ENCODE peak calls at places on chromosomes 1 and 21, in four cellular contexts. I is IMR-90, T is psoas muscle, Y is A549. P is an unnamed sample. For H3K4me1 and H3K9me3, the result is how much of the 10 kb centered on the place peaks cover.

GRCh38 chr21:18661842-18662241 is 258.3 kb upstream of the TMPRSS15 start:
- DNase-seq in I (no peak), T (no peak), Y (no peak), P (no peak)

GRCh38 chr21:35386491-35387079 is 337.5 kb upstream of the RUNX1 start:
- DNase-seq in I (peak), T (no peak), Y (no peak), P (no peak)

GRCh38 chr1:245166471-245166885 is 11.7 kb downstream of the KIF26B start:
- DNase-seq in I (peak), T (no peak), Y (no peak), P (peak)

GRCh38 chr1:45490121-45490622 is 791 bp downstream of the TESK2 start:
- DNase-seq in I (peak), T (no peak), Y (no peak), P (no peak)

GRCh38 chr1:30525980-30526651 is 197.3 kb downstream of the MATN1 start:
- DNase-seq in I (peak), T (peak), Y (peak), P (peak)

GRCh38 chr1:12457771-12458170 is 160.2 kb downstream of the DHRS3 start:
- DNase-seq in I (no peak), T (peak), Y (no peak), P (no peak)

GRCh38 chr1:244052011-244052727 is 1.1 kb downstream of the ZBTB18 start:
- DNase-seq in I (peak), T (no peak), Y (no peak), P (no peak)

GRCh38 chr1:155080250-155081228 is 1.9 kb downstream of the EFNA3 start:
- DNase-seq in I (no peak), T (no peak), Y (no peak), P (no peak)

GRCh38 chr1:156489166-156489934 is 11.2 kb downstream of the MEF2D start:
- DNase-seq in I (peak), T (peak), Y (no peak), P (no peak)

GRCh38 chr21:43031121-43031624 is 44.5 kb downstream of the CBS start:
- DNase-seq in I (no peak), T (no peak), Y (no peak), P (no peak)

GRCh38 chr1:59178339-59178744 is 118.6 kb upstream of the FGGY start:
- DNase-seq in I (peak), T (peak), Y (no peak), P (no peak)

GRCh38 chr1:114314098-114314497 is 160.4 kb upstream of the SYT6 start:
- DNase-seq in I (peak), T (no peak), Y (no peak), P (no peak)

GRCh38 chr21:26506951-26507350 is 66.1 kb downstream of the CYYR1 start:
- DNase-seq in I (peak), T (no peak), Y (no peak), P (no peak)

GRCh38 chr21:17775431-17776126 is 43.6 kb downstream of the C21orf91 start:
- DNase-seq in I (no peak), T (no peak), Y (no peak), P (no peak)

GRCh38 chr1:151853411-151853930 is at the start of gene THEM5:
- DNase-seq in I (no peak), T (no peak), Y (no peak), P (no peak)

GRCh38 chr1:244599937-244600350 is 53.0 kb upstream of the DESI2 start:
- DNase-seq in I (peak), T (no peak), Y (peak), P (peak)

GRCh38 chr1:89615676-89616598 is 17.0 kb upstream of the LRRC8C start:
- DNase-seq in I (no peak), T (peak), Y (peak), P (peak)

GRCh38 chr1:176720835-176721234 is 257.9 kb downstream of the PAPPA2 start:
- DNase-seq in I (no peak), T (no peak), Y (no peak), P (no peak)

DNA sequence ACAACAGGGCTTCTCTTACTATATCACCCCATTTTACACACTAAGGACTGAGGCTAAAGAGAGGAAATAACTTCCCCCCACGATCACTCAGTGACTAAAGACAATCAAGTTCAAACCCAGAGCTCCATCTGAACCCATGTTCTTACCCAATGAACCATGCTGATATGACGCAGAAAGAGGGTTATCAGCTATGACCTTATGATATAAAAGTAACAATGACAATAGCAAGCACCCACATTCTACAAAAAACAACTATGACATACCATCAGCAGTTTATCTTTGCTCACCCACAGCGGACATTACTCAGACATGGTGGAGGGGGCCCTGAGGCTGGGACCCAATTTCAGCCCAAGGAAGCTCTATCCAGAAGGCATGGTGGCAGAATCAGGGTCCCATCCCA is 75.7 kb downstream of the PTPN14 start:
- DNase-seq in I (no peak), T (no peak), Y (no peak), P (no peak)
- H3K4me3 ChIP-seq in I (no peak), T (no peak), Y (no peak), P (no peak)

DNA sequence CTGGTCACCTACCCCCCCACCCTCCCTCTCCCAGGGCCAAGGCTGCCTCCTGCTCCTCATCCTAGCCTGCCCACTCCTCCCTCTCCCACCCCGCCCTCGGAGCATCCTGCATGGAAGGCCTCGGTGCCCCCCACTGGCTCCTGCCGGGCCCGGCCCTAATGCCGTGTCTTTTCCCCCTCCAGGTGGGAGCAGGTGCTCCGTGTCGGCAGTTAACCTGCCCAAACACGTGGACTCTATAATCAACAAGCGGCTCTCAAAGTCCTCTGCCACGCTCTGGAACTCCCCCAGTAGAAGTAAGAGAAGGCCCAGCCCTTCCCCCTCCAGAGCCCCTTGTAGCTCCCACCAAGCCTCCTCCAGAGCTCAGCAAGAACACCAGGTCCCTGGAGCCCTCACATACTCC is 18.8 kb downstream of the MAP7D1 start:
- DNase-seq in I (no peak), T (no peak), Y (no peak), P (no peak)
- H3K4me1 ChIP-seq in I (under half), T (half or more), Y (under half), P (under half)

GRCh38 chr1:227586733-227587132 is 23.4 kb downstream of the ZNF678 start:
- DNase-seq in I (no peak), T (no peak), Y (no peak), P (no peak)
- H3K9me3 ChIP-seq in I (under half), T (under half), Y (half or more), P (under half)

DNA sequence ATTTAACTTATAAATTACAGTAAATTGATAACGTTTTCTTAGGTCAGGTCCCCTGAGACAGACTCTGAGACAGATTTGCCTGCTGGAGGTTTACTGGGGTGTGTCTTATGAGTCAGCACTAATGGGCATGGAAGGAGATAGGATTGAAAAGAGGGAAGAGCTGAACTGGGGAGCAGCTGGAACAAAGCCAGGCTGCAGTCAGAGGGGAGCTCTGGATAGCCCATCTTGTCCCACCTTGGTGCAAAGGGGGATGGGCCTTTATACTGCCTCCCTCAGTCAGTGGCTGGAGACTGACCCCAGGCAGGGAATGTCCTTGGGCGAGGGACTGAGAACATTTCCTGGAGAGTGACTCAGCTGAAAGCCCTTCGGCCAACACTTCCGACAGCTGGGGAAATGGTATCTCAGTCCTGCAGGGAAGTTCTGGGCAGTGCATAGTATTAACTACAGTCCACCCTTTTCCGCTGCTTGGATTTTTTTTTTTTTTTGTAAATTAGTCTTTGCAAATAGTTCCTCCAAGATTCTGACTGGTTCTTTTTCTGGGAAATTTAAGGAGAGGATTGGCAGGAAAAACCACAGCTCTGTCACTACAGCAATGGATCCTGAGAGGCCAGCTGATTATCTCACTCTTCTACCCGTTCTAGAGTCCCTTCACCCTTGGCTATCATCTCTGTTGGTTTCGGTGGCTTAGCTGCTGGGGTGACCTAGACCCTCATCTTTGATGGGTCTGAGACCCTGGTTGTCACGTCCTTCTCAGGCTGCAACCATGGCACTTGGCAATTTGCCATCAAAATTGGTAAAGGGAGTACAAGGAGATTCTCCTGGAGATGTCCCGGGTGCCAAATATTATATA is 39.2 kb upstream of the CDC42BPA start:
- DNase-seq in I (peak), T (peak), Y (peak), P (peak)
- H3K4me3 ChIP-seq in I (no peak), T (no peak), Y (peak), P (no peak)

DNA sequence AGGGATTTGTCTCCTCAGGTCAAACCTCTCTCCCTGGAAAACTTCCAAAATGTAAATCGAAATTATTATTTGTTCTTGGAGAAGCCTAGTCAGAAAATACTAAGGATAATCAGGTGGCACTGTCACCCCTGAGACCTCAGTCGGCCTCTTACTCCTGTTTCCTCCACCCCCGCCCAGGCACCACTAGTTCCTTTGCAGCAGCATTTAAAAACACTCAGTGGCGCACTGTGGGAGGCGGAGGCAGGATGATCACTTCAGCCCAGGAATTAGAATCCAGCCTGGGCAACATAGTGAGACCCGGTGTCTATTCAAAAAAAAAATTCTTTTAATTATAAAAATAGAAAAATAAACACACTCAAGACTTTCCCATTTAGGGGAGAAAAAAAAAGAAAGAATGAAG is 18.0 kb upstream of the IFNAR2 start:
- DNase-seq in I (no peak), T (no peak), Y (no peak), P (no peak)
- H3K4me1 ChIP-seq in I (under half), T (under half), Y (under half), P (under half)

GRCh38 chr1:33928256-33928655 is 64.4 kb downstream of the HMGB4 start:
- DNase-seq in I (peak), T (no peak), Y (no peak), P (no peak)
- H3K9me3 ChIP-seq in I (under half), T (under half), Y (under half), P (under half)

GRCh38 chr1:174074757-174075156 is 52.6 kb upstream of the RC3H1 start:
- DNase-seq in I (peak), T (no peak), Y (peak), P (no peak)
- H3K4me3 ChIP-seq in I (no peak), T (no peak), Y (no peak), P (no peak)

GRCh38 chr1:23548704-23549143 is 10.6 kb downstream of the ID3 start:
- DNase-seq in I (peak), T (peak), Y (no peak), P (no peak)

GRCh38 chr1:23554481-23555224 is 4.6 kb downstream of the ID3 start:
- DNase-seq in I (peak), T (peak), Y (peak), P (peak)

GRCh38 chr1:23553896-23554480 is 5.3 kb downstream of the ID3 start:
- DNase-seq in I (no peak), T (no peak), Y (no peak), P (no peak)

GRCh38 chr1:23553206-23553895 is 6.0 kb downstream of the ID3 start:
- DNase-seq in I (no peak), T (no peak), Y (no peak), P (no peak)

DNA sequence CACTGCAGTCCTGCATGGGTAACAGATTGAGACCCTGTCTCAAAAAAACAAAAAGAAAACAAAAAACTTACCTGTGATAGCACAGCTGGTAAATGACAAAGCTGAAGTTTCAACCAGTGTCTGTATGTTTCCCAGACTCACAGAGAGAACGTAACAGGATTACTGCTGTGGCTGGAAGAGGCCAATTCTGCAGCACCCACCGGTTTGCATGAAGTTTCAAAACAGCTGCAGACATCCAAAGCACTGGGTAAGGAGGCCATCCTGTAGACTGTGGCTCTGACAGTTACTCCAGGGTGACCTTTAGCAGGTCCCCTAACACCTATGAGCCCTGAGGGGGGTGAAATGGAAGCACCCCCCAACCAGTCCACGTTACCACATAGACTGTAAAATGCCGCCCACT is 7.5 kb downstream of the ID3 start:
- DNase-seq in I (no peak), T (no peak), Y (no peak), P (no peak)
- H3K4me1 ChIP-seq in I (under half), T (under half), Y (half or more), P (under half)